ENCODE peak calls at places on chromosomes 12 and 14, in nine cellular contexts. G is CD4-positive, CD25-positive, alpha-beta regulatory T cell; X is uterus; C is cardiac muscle cell; R is heart right ventricle; F is left ventricle myocardium inferior; P is CD8-positive, alpha-beta memory T cell; M is aorta; B is pancreas. Y is an unnamed sample. For H3K9me3, the result is how much of the 10 kb centered on the place peaks cover.

GRCh38 chr12:11767029-11767724 is 117.7 kb downstream of the ETV6 start:
- DNase-seq in G (no peak), X (no peak), C (no peak), R (no peak), F (no peak), P (no peak), M (no peak), B (no peak), Y (no peak)

GRCh38 chr12:90851800-90852718 is 102.9 kb downstream of the CCER1 start:
- DNase-seq in G (no peak), X (no peak), C (no peak), R (no peak), F (no peak), P (no peak), M (no peak), B (no peak), Y (no peak)

GRCh38 chr12:124531281-124531745 is 36.1 kb downstream of the NCOR2 start:
- DNase-seq in G (no peak), X (no peak), C (no peak), R (no peak), F (no peak), P (no peak), M (no peak), B (no peak), Y (no peak)

GRCh38 chr14:76926521-76927251 is 100.5 kb downstream of the LRRC74A start:
- DNase-seq in G (peak), X (peak), C (peak), R (peak), F (peak), P (peak), M (no peak), B (no peak), Y (peak)

GRCh38 chr14:59601056-59601455 is 24.4 kb upstream of the CCDC175 start:
- DNase-seq in G (no peak), X (no peak), C (no peak), R (no peak), F (no peak), P (no peak), M (no peak), B (no peak), Y (no peak)

GRCh38 chr12:100164153-100164704 is 21.6 kb upstream of the BLTP3B start:
- DNase-seq in G (no peak), X (no peak), C (no peak), R (no peak), F (no peak), P (no peak), M (no peak), B (no peak), Y (no peak)

GRCh38 chr12:55908726-55909512 is 18.8 kb downstream of the PYM1 start:
- DNase-seq in G (no peak), X (no peak), C (peak), R (no peak), F (no peak), P (no peak), M (no peak), B (no peak), Y (no peak)

GRCh38 chr12:45745861-45746277 is 16.4 kb downstream of the ARID2 start:
- DNase-seq in G (peak), X (no peak), C (peak), R (no peak), F (no peak), P (no peak), M (no peak), B (no peak), Y (peak)

GRCh38 chr14:60266021-60266937 is 17.3 kb downstream of the PPM1A start:
- DNase-seq in G (peak), X (no peak), C (peak), R (no peak), F (no peak), P (no peak), M (no peak), B (no peak), Y (no peak)

GRCh38 chr12:14665354-14666348 is 30.7 kb downstream of the GUCY2C start:
- DNase-seq in G (no peak), X (no peak), C (no peak), R (no peak), F (no peak), P (no peak), M (no peak), B (no peak), Y (no peak)

GRCh38 chr12:65595016-65595560 is 229.2 kb upstream of the HMGA2 start:
- DNase-seq in G (no peak), X (no peak), C (no peak), R (no peak), F (no peak), P (no peak), M (no peak), B (no peak), Y (no peak)

GRCh38 chr12:15527201-15527782 is 205.0 kb downstream of the PTPRO start:
- DNase-seq in G (no peak), X (no peak), C (peak), R (peak), F (peak), P (no peak), M (peak), B (no peak), Y (no peak)

GRCh38 chr12:3045494-3045893 is 31.7 kb upstream of the TSPAN9 start:
- DNase-seq in G (no peak), X (no peak), C (no peak), R (no peak), F (no peak), P (no peak), M (peak), B (no peak), Y (no peak)

GRCh38 chr12:111741235-111741812 is 25.4 kb upstream of the ALDH2 start:
- DNase-seq in G (no peak), X (no peak), C (peak), R (no peak), F (no peak), P (no peak), M (no peak), B (no peak), Y (no peak)

GRCh38 chr12:85441740-85442139 is 161.7 kb downstream of the ALX1 start:
- DNase-seq in G (no peak), X (no peak), C (peak), R (no peak), F (no peak), P (no peak), M (no peak), B (no peak), Y (no peak)

GRCh38 chr14:36556811-36557433 is 25.5 kb downstream of the NKX2-8 start:
- DNase-seq in G (no peak), X (no peak), C (peak), R (no peak), F (no peak), P (no peak), M (no peak), B (peak), Y (no peak)

GRCh38 chr12:111413442-111414086 is 7.8 kb downstream of the SH2B3 start:
- DNase-seq in G (no peak), X (no peak), C (peak), R (peak), F (peak), P (no peak), M (no peak), B (no peak), Y (no peak)

GRCh38 chr12:49891476-49891875 is 12.2 kb downstream of the FAIM2 start:
- DNase-seq in G (no peak), X (no peak), C (no peak), R (no peak), F (no peak), P (no peak), M (no peak), B (no peak), Y (no peak)

GRCh38 chr12:27396416-27396815 is 50.1 kb upstream of the SMCO2 start:
- DNase-seq in G (no peak), X (no peak), C (peak), R (no peak), F (no peak), P (no peak), M (no peak), B (no peak), Y (no peak)

GRCh38 chr14:85399196-85399595 is 130.7 kb upstream of the FLRT2 start:
- DNase-seq in G (no peak), X (no peak), C (peak), R (no peak), F (no peak), P (no peak), M (no peak), B (no peak), Y (no peak)

GRCh38 chr12:109868182-109869051 is 11.9 kb downstream of the GLTP start:
- DNase-seq in G (no peak), X (no peak), C (no peak), R (no peak), F (no peak), P (no peak), M (no peak), B (no peak), Y (no peak)

GRCh38 chr12:79073506-79073905 is 208.9 kb downstream of the SYT1 start:
- DNase-seq in G (no peak), X (no peak), C (no peak), R (no peak), F (no peak), P (no peak), M (no peak), B (no peak), Y (no peak)

GRCh38 chr12:111766608-111767361 is at the start of gene ALDH2:
- DNase-seq in G (peak), X (peak), C (peak), R (peak), F (peak), P (no peak), M (peak), B (peak), Y (no peak)

GRCh38 chr12:32603858-32604257 is 75.2 kb upstream of the DNM1L start:
- DNase-seq in G (no peak), X (no peak), C (peak), R (no peak), F (no peak), P (no peak), M (no peak), B (no peak), Y (no peak)

GRCh38 chr12:47238665-47239064 is 158.9 kb upstream of the AMIGO2 start:
- DNase-seq in G (no peak), X (no peak), C (peak), R (no peak), F (no peak), P (no peak), M (no peak), B (no peak), Y (no peak)

GRCh38 chr12:68185598-68185997 is 26.1 kb upstream of the IFNG start:
- DNase-seq in G (no peak), X (no peak), C (no peak), R (no peak), F (no peak), P (no peak), M (no peak), B (no peak), Y (no peak)

GRCh38 chr12:88472248-88472647 is 108.0 kb downstream of the KITLG start:
- DNase-seq in G (no peak), X (no peak), C (peak), R (no peak), F (no peak), P (no peak), M (no peak), B (no peak), Y (no peak)

GRCh38 chr14:74085828-74086227 is 1.1 kb downstream of the LIN52 start:
- DNase-seq in G (no peak), X (no peak), C (no peak), R (no peak), F (no peak), P (no peak), M (no peak), B (no peak), Y (peak)

GRCh38 chr12:112645586-112645985 is 146.0 kb upstream of the RPH3A start:
- DNase-seq in G (no peak), X (no peak), C (no peak), R (no peak), F (no peak), P (no peak), M (no peak), B (no peak), Y (no peak)

GRCh38 chr12:32331133-32331532 is 68.2 kb upstream of the FGD4 start:
- DNase-seq in G (no peak), X (no peak), C (peak), R (no peak), F (no peak), P (no peak), M (no peak), B (no peak), Y (no peak)

GRCh38 chr14:50085570-50086315 is 30.6 kb downstream of the VCPKMT start:
- DNase-seq in G (peak), X (no peak), C (peak), R (no peak), F (no peak), P (peak), M (no peak), B (no peak), Y (no peak)

GRCh38 chr12:5210179-5210917 is 166.7 kb downstream of the KCNA5 start:
- DNase-seq in G (no peak), X (no peak), C (no peak), R (no peak), F (no peak), P (no peak), M (no peak), B (no peak), Y (no peak)

GRCh38 chr14:106207316-106207715 is 680.9 kb downstream of the TMEM121 start:
- DNase-seq in G (no peak), X (no peak), C (no peak), R (no peak), F (no peak), P (no peak), M (no peak), B (no peak), Y (no peak)
- H3K9me3 ChIP-seq in G (under half), X (under half), C (under half), R (under half), F (under half), P (under half), M (under half), B (under half), Y (under half)

DNA sequence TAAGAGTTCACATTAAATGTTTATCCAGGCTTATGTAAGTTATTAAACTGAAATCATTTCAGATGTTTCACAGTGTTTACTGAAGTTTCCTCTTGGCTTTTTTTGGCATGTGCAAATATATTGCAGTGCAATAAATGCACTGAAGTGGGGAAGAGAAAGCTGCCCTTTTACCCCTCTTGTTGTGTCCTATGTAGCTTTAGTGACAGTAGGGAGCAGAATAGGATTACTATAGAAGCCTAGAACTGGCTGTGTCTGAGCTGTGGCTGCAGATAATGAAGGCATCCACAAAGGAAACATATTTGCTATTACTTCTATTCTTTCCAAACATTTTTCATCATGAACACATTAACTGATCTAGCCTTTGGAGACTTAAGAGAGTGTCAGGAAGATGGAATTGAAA is 24.1 kb upstream of the CNTN1 start:
- DNase-seq in G (no peak), X (no peak), C (no peak), R (no peak), F (no peak), P (no peak), M (no peak), B (no peak), Y (no peak)
- H3K9me3 ChIP-seq in G (under half), X (under half), C (under half), R (under half), F (under half), P (under half), M (under half), B (under half), Y (under half)

GRCh38 chr14:98715054-98715453 is 556.9 kb downstream of the BCL11B start:
- DNase-seq in G (no peak), X (no peak), C (no peak), R (no peak), F (no peak), P (no peak), M (no peak), B (no peak), Y (no peak)
- H3K9me3 ChIP-seq in G (under half), X (under half), C (under half), R (under half), F (under half), P (under half), M (under half), B (under half), Y (under half)

GRCh38 chr12:130644566-130644965 is 71.5 kb downstream of the RIMBP2 start:
- DNase-seq in G (no peak), X (no peak), C (no peak), R (no peak), F (no peak), P (no peak), M (no peak), B (no peak), Y (no peak)
- H3K9me3 ChIP-seq in G (under half), X (under half), C (under half), R (under half), F (under half), P (under half), M (under half), B (under half), Y (under half)

GRCh38 chr14:106346084-106346483 is 819.7 kb downstream of the TMEM121 start:
- DNase-seq in G (no peak), X (no peak), C (no peak), R (no peak), F (no peak), P (no peak), M (no peak), B (no peak), Y (no peak)

GRCh38 chr14:106347291-106347778 is 821.0 kb downstream of the TMEM121 start:
- DNase-seq in G (no peak), X (no peak), C (no peak), R (no peak), F (no peak), P (no peak), M (no peak), B (no peak), Y (peak)

GRCh38 chr14:106346534-106347290 is 820.3 kb downstream of the TMEM121 start:
- DNase-seq in G (no peak), X (no peak), C (no peak), R (no peak), F (no peak), P (no peak), M (no peak), B (no peak), Y (no peak)

GRCh38 chr14:106347890-106348755 is 821.7 kb downstream of the TMEM121 start:
- DNase-seq in G (no peak), X (no peak), C (no peak), R (no peak), F (no peak), P (no peak), M (no peak), B (no peak), Y (no peak)

GRCh38 chr14:106343636-106344035 is 817.3 kb downstream of the TMEM121 start:
- DNase-seq in G (no peak), X (no peak), C (no peak), R (no peak), F (no peak), P (no peak), M (no peak), B (no peak), Y (no peak)
- H3K9me3 ChIP-seq in G (under half), X (under half), C (under half), R (under half), F (under half), P (under half), M (under half), B (under half), Y (under half)

DNA sequence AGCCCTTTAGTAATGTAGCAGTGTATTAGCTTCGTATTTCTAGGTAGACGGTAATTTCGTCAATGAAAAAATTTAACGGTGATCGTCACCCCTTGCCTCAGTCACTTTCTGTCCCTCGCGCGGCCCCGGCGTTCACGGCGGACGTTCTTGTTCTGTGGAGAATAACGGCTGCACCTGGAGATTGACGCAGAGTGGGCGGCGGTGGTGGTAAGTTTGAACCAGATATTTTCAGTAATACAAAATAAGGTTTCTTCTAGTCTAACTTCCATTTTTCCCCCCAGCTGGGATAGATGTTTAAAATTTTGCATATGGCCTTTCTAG is 341 bp downstream of the ZNF10 start:
- DNase-seq in G (no peak), X (no peak), C (no peak), R (peak), F (peak), P (peak), M (peak), B (no peak), Y (no peak)
- H3K9me3 ChIP-seq in G (half or more), X (half or more), C (under half), R (under half), F (half or more), P (under half), M (under half), B (under half), Y (under half)